ENCODE peak calls at places on chromosomes 3 and 15, in four cellular contexts. E is SW 1271; N is activated T-helper 1 cell treated with anti-CD3 and anti-CD28 coated beads, Interleukin-2, amount 50 U/mL, for 16 hours; Y is PC-9. W is an unnamed sample.

GRCh38 chr3:167863811-167864558 is 128.5 kb downstream of the SERPINI1 start:
- DNase-seq in E (no peak), Y (no peak), N (no peak), W (no peak)

GRCh38 chr15:74657846-74658245 is 38.0 kb downstream of the EDC3 start:
- DNase-seq in Y (peak), N (no peak), E (no peak), W (no peak)

GRCh38 chr15:57153140-57153539 is 223.2 kb upstream of the CGNL1 start:
- DNase-seq in Y (no peak), E (peak), N (no peak), W (no peak)

GRCh38 chr15:28091313-28091712 is 7.8 kb downstream of the OCA2 start:
- DNase-seq in E (no peak), N (no peak), Y (no peak), W (no peak)

GRCh38 chr3:194489736-194490612 is 3.2 kb upstream of the ATP13A3 start:
- DNase-seq in E (no peak), Y (no peak), N (no peak), W (no peak)

GRCh38 chr3:179068779-179069530 is 2.7 kb downstream of the ZMAT3 start:
- DNase-seq in Y (peak), E (peak), N (no peak), W (no peak)

GRCh38 chr3:106049876-106050275 is 181.1 kb upstream of the CBLB start:
- DNase-seq in N (no peak), E (no peak), Y (no peak), W (no peak)

GRCh38 chr15:90219421-90220141 is 14.2 kb downstream of the CIB1 start:
- DNase-seq in Y (peak), E (no peak), N (no peak), W (no peak)

GRCh38 chr15:69552057-69552815 is 99.6 kb downstream of the RPLP1 start:
- DNase-seq in Y (no peak), N (no peak), E (no peak), W (no peak)

W was measured in NCI-H774.